ENCODE peak calls at places on chromosome 9, in six cellular contexts. One of them, this sample, is unnamed.

GRCh38 chr9:135294826-135295225 is 184.8 kb upstream of the PPP1R26 start:
- DNase-seq in mesenchymal stem cell: no peak
- DNase-seq in heart left ventricle: no peak
- DNase-seq in activated T-helper 1 cell treated with anti-CD3 and anti-CD28 coated beads, Interleukin-2, amount 50 U/mL, for 16 hours: no peak
- DNase-seq in HAP-1: no peak
- DNase-seq in amygdala: no peak
- DNase-seq in this sample: no peak

GRCh38 chr9:136095028-136095494 is at the start of gene NACC2:
- DNase-seq in activated T-helper 1 cell treated with anti-CD3 and anti-CD28 coated beads, Interleukin-2, amount 50 U/mL, for 16 hours: no peak
- DNase-seq in amygdala: peak
- DNase-seq in HAP-1: peak
- DNase-seq in mesenchymal stem cell: peak
- DNase-seq in heart left ventricle: peak
- DNase-seq in this sample: peak

GRCh38 chr9:136057236-136058151 is 37.6 kb downstream of the NACC2 start:
- DNase-seq in HAP-1: peak
- DNase-seq in mesenchymal stem cell: no peak
- DNase-seq in activated T-helper 1 cell treated with anti-CD3 and anti-CD28 coated beads, Interleukin-2, amount 50 U/mL, for 16 hours: no peak
- DNase-seq in heart left ventricle: no peak
- DNase-seq in amygdala: no peak
- DNase-seq in this sample: no peak

GRCh38 chr9:76615149-76615548 is 149.1 kb upstream of the PCA3 start:
- DNase-seq in HAP-1: no peak
- DNase-seq in activated T-helper 1 cell treated with anti-CD3 and anti-CD28 coated beads, Interleukin-2, amount 50 U/mL, for 16 hours: no peak
- DNase-seq in heart left ventricle: no peak
- DNase-seq in amygdala: no peak
- DNase-seq in mesenchymal stem cell: no peak
- DNase-seq in this sample: peak

GRCh38 chr9:119177141-119177540 is 192.1 kb downstream of the BRINP1 start:
- DNase-seq in amygdala: no peak
- DNase-seq in HAP-1: no peak
- DNase-seq in heart left ventricle: no peak
- DNase-seq in mesenchymal stem cell: no peak
- DNase-seq in activated T-helper 1 cell treated with anti-CD3 and anti-CD28 coated beads, Interleukin-2, amount 50 U/mL, for 16 hours: no peak
- DNase-seq in this sample: no peak

GRCh38 chr9:137731947-137732813 is 113.4 kb downstream of the EHMT1 start:
- DNase-seq in HAP-1: no peak
- DNase-seq in mesenchymal stem cell: no peak
- DNase-seq in activated T-helper 1 cell treated with anti-CD3 and anti-CD28 coated beads, Interleukin-2, amount 50 U/mL, for 16 hours: no peak
- DNase-seq in amygdala: no peak
- DNase-seq in heart left ventricle: no peak
- DNase-seq in this sample: no peak

GRCh38 chr9:111959468-111959941 is 62.9 kb downstream of the UGCG start:
- DNase-seq in amygdala: no peak
- DNase-seq in activated T-helper 1 cell treated with anti-CD3 and anti-CD28 coated beads, Interleukin-2, amount 50 U/mL, for 16 hours: no peak
- DNase-seq in mesenchymal stem cell: peak
- DNase-seq in heart left ventricle: no peak
- DNase-seq in HAP-1: no peak
- DNase-seq in this sample: no peak

GRCh38 chr9:89593776-89594427 is 10.9 kb upstream of the GADD45G start:
- DNase-seq in activated T-helper 1 cell treated with anti-CD3 and anti-CD28 coated beads, Interleukin-2, amount 50 U/mL, for 16 hours: peak
- DNase-seq in heart left ventricle: peak
- DNase-seq in HAP-1: peak
- DNase-seq in mesenchymal stem cell: peak
- DNase-seq in amygdala: no peak
- DNase-seq in this sample: no peak

GRCh38 chr9:121557581-121558422 is 58.2 kb upstream of the GGTA1 start:
- DNase-seq in amygdala: peak
- DNase-seq in activated T-helper 1 cell treated with anti-CD3 and anti-CD28 coated beads, Interleukin-2, amount 50 U/mL, for 16 hours: no peak
- DNase-seq in heart left ventricle: peak
- DNase-seq in HAP-1: no peak
- DNase-seq in mesenchymal stem cell: peak
- DNase-seq in this sample: peak

GRCh38 chr9:136433849-136434579 is 5.6 kb downstream of the INPP5E start:
- DNase-seq in activated T-helper 1 cell treated with anti-CD3 and anti-CD28 coated beads, Interleukin-2, amount 50 U/mL, for 16 hours: no peak
- DNase-seq in HAP-1: no peak
- DNase-seq in amygdala: no peak
- DNase-seq in heart left ventricle: no peak
- DNase-seq in mesenchymal stem cell: no peak
- DNase-seq in this sample: no peak

GRCh38 chr9:78397045-78397843 is 100.3 kb downstream of the PSAT1 start:
- DNase-seq in heart left ventricle: no peak
- DNase-seq in amygdala: no peak
- DNase-seq in HAP-1: peak
- DNase-seq in activated T-helper 1 cell treated with anti-CD3 and anti-CD28 coated beads, Interleukin-2, amount 50 U/mL, for 16 hours: no peak
- DNase-seq in mesenchymal stem cell: no peak
- DNase-seq in this sample: no peak

GRCh38 chr9:33403941-33404781 is 1.8 kb upstream of the AQP7 start:
- DNase-seq in activated T-helper 1 cell treated with anti-CD3 and anti-CD28 coated beads, Interleukin-2, amount 50 U/mL, for 16 hours: no peak
- DNase-seq in mesenchymal stem cell: no peak
- DNase-seq in heart left ventricle: peak
- DNase-seq in HAP-1: no peak
- DNase-seq in amygdala: no peak
- DNase-seq in this sample: no peak

This sample was measured in prostate gland.